ENCODE peak calls at places on chromosomes 16 and 17, in seven cellular contexts. L is Peyer's patch, P is upper lobe of right lung, J is AG04450, V is heart right ventricle, B is HAP-1, X is AG10803. M is an unnamed sample.

GRCh38 chr16:57556941-57557541 is 14.6 kb downstream of the ADGRG5 start:
- DNase-seq in L (no peak), P (no peak), J (no peak), V (no peak), B (no peak), X (no peak), M (no peak)

GRCh38 chr17:50855708-50856330 is 10.3 kb downstream of the TOB1 start:
- DNase-seq in L (no peak), P (no peak), J (no peak), V (no peak), B (no peak), X (no peak), M (no peak)

GRCh38 chr17:63540581-63540980 is 9.7 kb upstream of the DCAF7 start:
- DNase-seq in L (no peak), P (peak), J (no peak), V (no peak), B (no peak), X (no peak), M (no peak)

GRCh38 chr17:83200746-83201145 is 121.3 kb downstream of the METRNL start:
- DNase-seq in L (no peak), P (peak), J (no peak), V (peak), B (no peak), X (peak), M (no peak)

GRCh38 chr16:14135704-14136103 is 64.6 kb downstream of the MRTFB start:
- DNase-seq in L (no peak), P (no peak), J (no peak), V (no peak), B (no peak), X (no peak), M (no peak)

GRCh38 chr16:17305694-17306093 is 165.1 kb downstream of the XYLT1 start:
- DNase-seq in L (no peak), P (no peak), J (no peak), V (no peak), B (no peak), X (no peak), M (no peak)

GRCh38 chr17:59331929-59332889 is 754 bp downstream of the YPEL2 start:
- DNase-seq in L (peak), P (peak), J (no peak), V (peak), B (peak), X (no peak), M (peak)

GRCh38 chr16:84182104-84182503 is 4.8 kb downstream of the TAF1C start:
- DNase-seq in L (no peak), P (no peak), J (no peak), V (no peak), B (no peak), X (no peak), M (no peak)

GRCh38 chr16:65769055-65769465 is 597.4 kb upstream of the CDH5 start:
- DNase-seq in L (no peak), P (no peak), J (no peak), V (no peak), B (no peak), X (no peak), M (no peak)

GRCh38 chr17:46089389-46089965 is 90.4 kb downstream of the STH start:
- DNase-seq in L (no peak), P (no peak), J (no peak), V (no peak), B (no peak), X (no peak), M (no peak)

GRCh38 chr16:56013962-56014552 is 138.9 kb upstream of the CES5A start:
- DNase-seq in L (no peak), P (peak), J (no peak), V (peak), B (peak), X (peak), M (no peak)

GRCh38 chr17:64309021-64309420 is 46.0 kb upstream of the TEX2 start:
- DNase-seq in L (no peak), P (no peak), J (no peak), V (no peak), B (no peak), X (no peak), M (no peak)

GRCh38 chr17:43416998-43417891 is 18.5 kb downstream of the ARL4D start:
- DNase-seq in L (peak), P (peak), J (no peak), V (peak), B (no peak), X (peak), M (no peak)

GRCh38 chr17:34391241-34391640 is 28.2 kb upstream of the CCL1 start:
- DNase-seq in L (no peak), P (no peak), J (no peak), V (no peak), B (no peak), X (no peak), M (no peak)

GRCh38 chr17:75698659-75699058 is 22.6 kb upstream of the ITGB4 start:
- DNase-seq in L (no peak), P (no peak), J (no peak), V (no peak), B (no peak), X (no peak), M (no peak)

GRCh38 chr17:77095461-77095860 is 45.3 kb upstream of the SEC14L1 start:
- DNase-seq in L (no peak), P (no peak), J (no peak), V (no peak), B (no peak), X (no peak), M (no peak)

GRCh38 chr16:71628810-71629209 is 2.8 kb downstream of the MARVELD3 start:
- DNase-seq in L (no peak), P (no peak), J (no peak), V (no peak), B (no peak), X (peak), M (no peak)

GRCh38 chr17:45687594-45687993 is 96.5 kb upstream of the CRHR1 start:
- DNase-seq in L (no peak), P (no peak), J (no peak), V (no peak), B (no peak), X (no peak), M (no peak)

GRCh38 chr17:349666-350065 is 2.9 kb downstream of the RPH3AL start:
- DNase-seq in L (no peak), P (peak), J (no peak), V (no peak), B (no peak), X (no peak), M (no peak)

DNA sequence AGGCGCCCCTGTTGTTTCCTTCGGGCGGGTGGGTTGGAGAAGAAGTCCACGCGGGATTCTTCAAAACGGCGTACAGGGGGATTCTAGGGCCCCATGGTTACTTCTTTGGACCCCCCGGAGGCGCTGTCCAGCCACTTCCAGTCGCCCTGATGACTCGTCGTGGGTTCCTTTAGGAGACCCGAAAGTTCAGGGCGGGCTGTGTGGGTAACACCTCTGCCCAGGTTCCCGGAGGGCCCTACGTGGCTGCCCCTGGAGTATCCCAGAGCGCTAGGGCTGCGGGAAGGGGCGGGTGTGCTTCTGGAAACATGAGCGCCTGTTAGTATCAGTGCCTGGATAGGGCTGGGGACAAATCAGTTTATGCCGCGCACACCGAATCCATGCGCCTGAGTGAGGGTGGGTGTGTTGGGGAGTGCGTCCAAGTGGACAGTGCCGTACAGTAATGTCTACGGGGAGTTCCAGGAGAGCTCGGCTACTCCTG is 602 bp upstream of the HIC1 start:
- DNase-seq in L (peak), P (no peak), J (no peak), V (no peak), B (peak), X (no peak), M (no peak)
- H3K4me3 ChIP-seq in L (peak), P (peak), J (peak), V (peak), B (peak), X (peak), M (peak)

DNA sequence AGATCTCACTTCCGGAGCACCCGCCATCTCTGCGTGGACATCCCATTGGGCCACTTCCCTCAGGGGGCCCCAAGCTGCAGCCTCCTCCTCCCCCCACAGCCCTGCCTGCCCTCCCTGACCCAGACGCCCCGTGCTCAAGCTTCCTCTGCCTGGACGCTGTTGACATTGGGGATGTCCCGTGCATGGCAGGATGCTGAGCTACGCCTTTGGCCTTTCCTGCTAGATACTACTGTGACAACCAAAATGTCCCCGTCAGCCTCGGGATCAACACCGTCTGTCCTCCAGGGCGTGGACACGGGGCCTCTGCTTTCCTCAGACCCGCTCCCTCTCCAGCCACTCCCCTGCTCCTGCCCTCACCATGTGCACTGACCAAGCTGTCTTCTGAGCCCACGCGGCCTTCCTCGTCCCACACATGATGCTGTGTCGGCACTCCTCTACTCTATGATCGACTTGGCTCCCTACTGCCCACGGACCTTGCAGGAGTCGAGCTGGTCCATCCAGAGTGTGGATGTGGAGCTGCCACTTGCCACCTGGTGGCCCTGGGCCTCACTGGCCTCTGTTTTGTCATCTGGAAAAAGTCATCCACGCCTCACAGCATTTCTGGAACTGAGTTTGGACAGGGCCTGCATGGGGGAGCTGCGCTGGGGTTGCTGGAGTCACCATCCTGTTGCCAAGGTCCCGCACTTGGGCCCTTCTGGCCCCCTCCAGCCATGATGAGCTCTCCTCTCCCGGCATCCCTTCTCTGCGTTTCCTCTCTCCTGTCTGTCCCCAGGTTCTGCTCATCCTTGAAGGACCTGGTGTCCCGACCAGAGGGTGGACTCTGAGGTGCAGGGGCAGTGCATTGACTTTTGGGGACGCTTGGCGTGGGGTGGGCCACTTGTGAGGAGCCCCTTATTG is 221.7 kb upstream of the CIBAR2 start:
- DNase-seq in L (no peak), P (no peak), J (no peak), V (no peak), B (no peak), X (no peak), M (no peak)
- H3K4me3 ChIP-seq in L (no peak), P (no peak), J (no peak), V (no peak), B (no peak), X (no peak), M (no peak)

DNA sequence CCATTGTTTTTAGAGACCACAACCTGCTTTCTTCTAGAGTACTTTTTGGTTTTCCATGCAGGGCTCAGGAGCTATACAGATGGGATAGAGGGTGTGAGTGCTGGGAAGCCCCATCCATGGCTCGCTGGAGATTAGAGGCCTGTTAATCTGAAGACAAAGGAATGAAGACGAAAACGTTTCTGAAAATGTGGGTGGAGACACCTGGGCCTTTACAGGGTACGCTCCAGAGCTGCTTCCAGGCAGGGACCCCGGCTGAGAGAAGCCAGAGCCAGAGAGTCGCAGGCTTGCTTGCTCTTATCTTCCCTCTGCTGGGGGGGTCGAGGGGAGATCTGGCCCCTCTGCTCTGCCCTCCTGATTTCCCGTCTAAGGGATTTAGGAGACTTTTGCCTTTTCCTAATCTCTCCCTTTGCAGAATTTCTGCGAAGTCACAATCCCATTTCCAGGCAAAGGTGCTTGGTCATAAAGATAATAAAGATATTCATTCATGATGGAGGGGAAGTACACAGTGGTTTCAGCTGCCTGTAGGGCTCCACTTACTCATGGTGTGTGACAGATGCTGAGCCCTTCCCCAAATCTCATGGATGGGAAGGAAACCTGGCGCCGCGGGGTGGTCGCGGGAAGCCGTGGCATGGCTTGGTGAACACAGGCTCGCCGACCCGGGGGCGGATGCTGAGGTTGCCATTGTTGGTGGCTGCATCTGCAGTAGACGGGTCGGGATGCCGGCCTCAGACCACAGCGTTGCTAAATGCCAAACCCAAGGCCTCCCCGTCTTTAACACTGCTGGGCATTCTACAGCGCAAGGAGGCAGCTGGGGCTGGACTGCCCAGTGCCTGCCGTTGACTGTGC is 4.8 kb upstream of the SOCS3 start:
- DNase-seq in L (no peak), P (no peak), J (no peak), V (no peak), B (peak), X (no peak), M (no peak)
- H3K4me3 ChIP-seq in L (no peak), P (no peak), J (no peak), V (no peak), B (no peak), X (no peak), M (no peak)

GRCh38 chr17:48578616-48579560 is 738 bp upstream of the HOXB4 start:
- DNase-seq in L (no peak), P (no peak), J (no peak), V (no peak), B (peak), X (no peak), M (no peak)

GRCh38 chr17:48575673-48576478 is 2.3 kb downstream of the HOXB4 start:
- DNase-seq in L (no peak), P (no peak), J (no peak), V (no peak), B (peak), X (peak), M (no peak)

GRCh38 chr17:48576479-48577309 is 1.5 kb downstream of the HOXB4 start:
- DNase-seq in L (peak), P (no peak), J (no peak), V (no peak), B (peak), X (peak), M (no peak)

GRCh38 chr17:48577946-48578615 is at the start of gene HOXB4:
- DNase-seq in L (peak), P (no peak), J (no peak), V (peak), B (peak), X (peak), M (peak)

DNA sequence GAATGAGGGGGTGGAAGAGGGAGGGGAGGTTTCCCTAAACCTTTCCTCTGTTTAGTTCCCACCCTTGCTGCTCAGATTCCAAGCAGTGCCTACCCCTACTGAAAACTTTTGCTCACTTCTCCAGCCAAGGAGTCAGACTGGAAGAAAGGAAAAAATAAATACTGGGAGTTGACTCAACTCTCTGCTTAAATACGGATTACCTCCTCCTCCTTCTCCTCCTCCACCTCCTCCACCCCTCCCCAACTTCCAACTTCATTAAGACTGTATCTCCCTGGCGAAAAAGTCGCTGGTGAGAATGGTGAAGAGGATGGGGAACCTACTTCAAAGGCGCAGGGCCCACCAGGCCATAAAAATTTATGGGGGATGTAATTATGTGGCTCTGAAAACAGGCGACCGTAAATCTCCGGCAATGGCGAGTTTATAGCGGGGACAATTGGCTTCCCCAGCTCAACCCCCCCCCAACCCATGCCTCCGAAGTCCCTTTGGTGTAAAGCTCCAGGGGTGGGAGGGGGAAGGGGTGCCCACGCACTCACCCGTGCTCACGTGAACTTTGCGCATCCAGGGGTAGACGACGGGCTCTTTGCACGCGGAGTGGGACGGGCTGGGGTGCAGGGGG is 712 bp downstream of the HOXB4 start:
- DNase-seq in L (peak), P (no peak), J (no peak), V (no peak), B (peak), X (peak), M (no peak)
- H3K4me3 ChIP-seq in L (peak), P (peak), J (peak), V (peak), B (peak), X (peak), M (peak)

DNA sequence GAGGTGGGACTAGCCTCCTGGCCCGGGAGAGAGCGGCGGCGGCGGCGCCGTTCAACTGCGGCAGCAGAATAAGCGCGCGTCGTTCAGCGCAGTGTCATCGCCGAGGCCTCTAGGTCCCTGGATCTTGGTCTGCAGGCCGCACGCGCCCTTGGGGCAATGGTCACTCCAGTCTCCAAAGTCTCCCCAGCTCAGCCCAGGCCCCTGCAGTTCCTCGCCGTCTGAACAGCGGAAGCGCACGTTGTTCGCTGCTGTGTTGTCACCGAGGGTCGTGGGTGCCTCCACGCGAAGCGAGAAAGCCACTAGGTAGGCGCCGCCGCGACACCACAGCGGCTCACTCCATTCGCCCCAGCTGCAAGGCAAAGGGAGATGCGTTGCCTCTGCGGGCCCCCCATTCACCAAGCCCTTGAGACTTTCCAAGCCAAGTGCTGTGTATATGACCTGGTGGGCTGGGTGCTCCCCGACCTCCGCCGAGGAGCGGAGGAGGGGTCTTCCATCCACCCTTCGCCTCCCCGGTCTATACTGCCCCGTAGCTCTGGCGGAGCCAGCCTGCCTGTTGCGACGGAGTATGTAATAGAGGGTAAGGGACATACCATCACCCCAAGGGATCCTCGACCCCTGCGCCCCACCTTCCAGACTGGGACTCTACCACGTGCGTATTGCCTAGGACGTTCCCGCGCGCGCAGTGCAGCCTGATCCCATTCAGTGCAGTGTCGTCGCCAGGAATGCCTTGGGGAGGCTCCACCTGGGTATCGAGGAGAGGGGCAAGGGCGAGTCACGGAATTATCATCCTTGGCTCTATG is 653 bp downstream of the VMO1 start:
- DNase-seq in L (no peak), P (no peak), J (no peak), V (no peak), B (no peak), X (no peak), M (no peak)
- H3K4me3 ChIP-seq in L (peak), P (peak), J (peak), V (peak), B (no peak), X (peak), M (no peak)

GRCh38 chr17:17824119-17824779 is 12.5 kb downstream of the SREBF1 start:
- DNase-seq in L (no peak), P (no peak), J (no peak), V (no peak), B (peak), X (no peak), M (no peak)

GRCh38 chr17:17822189-17822978 is 14.4 kb downstream of the SREBF1 start:
- DNase-seq in L (no peak), P (no peak), J (peak), V (peak), B (no peak), X (peak), M (no peak)

GRCh38 chr17:17826340-17826708 is 10.5 kb downstream of the SREBF1 start:
- DNase-seq in L (no peak), P (no peak), J (no peak), V (no peak), B (no peak), X (no peak), M (no peak)

GRCh38 chr17:17824780-17825614 is 11.8 kb downstream of the SREBF1 start:
- DNase-seq in L (no peak), P (no peak), J (no peak), V (no peak), B (peak), X (no peak), M (no peak)

GRCh38 chr17:17823433-17824118 is 13.2 kb downstream of the SREBF1 start:
- DNase-seq in L (peak), P (peak), J (no peak), V (peak), B (peak), X (peak), M (peak)
- H3K4me3 ChIP-seq in L (peak), P (peak), J (peak), V (peak), B (peak), X (peak), M (peak)

GRCh38 chr16:3036726-3037315 is at the start of gene BICDL2:
- DNase-seq in L (peak), P (peak), J (no peak), V (no peak), B (no peak), X (no peak), M (no peak)
- H3K4me3 ChIP-seq in L (peak), P (peak), J (no peak), V (no peak), B (no peak), X (no peak), M (no peak)

GRCh38 chr16:15829460-15829859 is 27.4 kb downstream of the MYH11 start:
- DNase-seq in L (no peak), P (peak), J (peak), V (peak), B (no peak), X (peak), M (no peak)
- H3K4me3 ChIP-seq in L (no peak), P (no peak), J (no peak), V (no peak), B (no peak), X (no peak), M (no peak)

M was measured in CD8-positive, alpha-beta memory T cell.